ENCODE peak calls at places on chromosomes 6 and 20, in four cellular contexts. Q is mesendoderm, F is IMR-90, A is H1. J is an unnamed sample.

GRCh38 chr6:83872386-83873118 is 13.1 kb downstream of the CYB5R4 start:
- DNase-seq in F (peak), Q (no peak), A (no peak), J (no peak)

GRCh38 chr6:56759521-56759920 is 116.8 kb upstream of the DST start:
- DNase-seq in F (no peak), A (no peak), Q (no peak), J (no peak)

GRCh38 chr6:158013904-158014504 is 32.3 kb downstream of the SYNJ2 start:
- DNase-seq in F (no peak), A (no peak), Q (no peak), J (no peak)

GRCh38 chr6:168089186-168090063 is 10.4 kb upstream of the FRMD1 start:
- DNase-seq in A (no peak), Q (no peak), F (no peak), J (no peak)

GRCh38 chr6:24131751-24132150 is 5.7 kb downstream of the NRSN1 start:
- DNase-seq in Q (no peak), F (no peak), A (no peak), J (no peak)

GRCh38 chr20:56926501-56926900 is 297.4 kb downstream of the TFAP2C start:
- DNase-seq in F (no peak), Q (no peak), A (no peak), J (no peak)

GRCh38 chr6:41571066-41571780 is 25.0 kb downstream of the FOXP4 start:
- DNase-seq in F (no peak), Q (no peak), A (no peak), J (no peak)

GRCh38 chr6:26175033-26175427 is 87.8 kb downstream of the HFE start:
- DNase-seq in Q (no peak), F (no peak), A (no peak), J (no peak)

GRCh38 chr20:2521369-2522305 is 12.9 kb upstream of the ZNF343 start:
- DNase-seq in Q (peak), F (peak), A (peak), J (peak)

GRCh38 chr6:49202923-49203322 is 260.1 kb downstream of the MMUT start:
- DNase-seq in F (no peak), Q (no peak), A (no peak), J (no peak)

GRCh38 chr20:59340186-59340885 is 39.9 kb downstream of the EDN3 start:
- DNase-seq in F (no peak), Q (no peak), A (no peak), J (no peak)

GRCh38 chr20:60137657-60138245 is 179.5 kb downstream of the CDH26 start:
- DNase-seq in Q (peak), F (peak), A (peak), J (no peak)

GRCh38 chr6:25218346-25218745 is 60.8 kb upstream of the CARMIL1 start:
- DNase-seq in F (no peak), A (no peak), Q (no peak), J (no peak)

GRCh38 chr6:160883560-160883959 is 108.0 kb upstream of the MAP3K4 start:
- DNase-seq in Q (peak), A (no peak), F (no peak), J (no peak)

GRCh38 chr6:138545621-138545980 is 46.3 kb upstream of the NHSL1 start:
- DNase-seq in A (peak), Q (peak), F (peak), J (peak)

GRCh38 chr6:116229287-116229913 is 24.5 kb downstream of the TSPYL4 start:
- DNase-seq in F (peak), Q (peak), A (peak), J (peak)

GRCh38 chr6:122388945-122389344 is 10.5 kb upstream of the HSF2 start:
- DNase-seq in A (no peak), F (no peak), Q (no peak), J (no peak)

GRCh38 chr6:10418862-10419748 is 4.2 kb upstream of the TFAP2A start:
- DNase-seq in A (peak), Q (peak), F (peak), J (peak)

GRCh38 chr6:53115741-53116140 is 32.9 kb downstream of the GCM1 start:
- DNase-seq in Q (no peak), A (no peak), F (no peak), J (no peak)

GRCh38 chr6:108999428-108999827 is 95.2 kb downstream of the SESN1 start:
- DNase-seq in A (no peak), Q (no peak), F (no peak), J (no peak)

GRCh38 chr6:108998460-108998859 is 96.2 kb downstream of the SESN1 start:
- DNase-seq in A (no peak), Q (no peak), F (no peak), J (no peak)

GRCh38 chr6:108996208-108996607 is 98.4 kb downstream of the SESN1 start:
- DNase-seq in Q (no peak), F (no peak), A (no peak), J (no peak)

GRCh38 chr6:108993876-108994275 is 100.8 kb downstream of the SESN1 start:
- DNase-seq in Q (no peak), F (no peak), A (no peak), J (no peak)

DNA sequence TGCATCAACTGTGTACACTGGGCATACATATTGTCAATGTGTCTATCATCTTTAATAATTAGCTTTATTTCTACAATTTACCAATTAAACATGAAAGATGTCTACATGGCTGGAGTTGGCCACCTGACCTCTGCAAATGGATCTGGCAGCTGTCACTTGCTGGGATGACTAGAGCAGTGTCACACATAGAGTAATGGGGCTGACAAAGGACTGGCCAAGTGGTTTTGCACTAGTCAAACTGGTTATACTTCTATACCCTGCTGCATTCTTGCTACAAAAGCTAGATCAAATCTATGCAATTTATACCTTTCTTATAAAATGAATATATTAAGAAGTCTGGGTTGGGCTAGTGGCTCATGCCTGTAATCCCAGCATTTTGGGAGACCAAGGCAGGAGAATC is 99.3 kb downstream of the SESN1 start:
- DNase-seq in F (no peak), A (no peak), Q (no peak), J (no peak)
- H3K56ac ChIP-seq in F (no peak), A (no peak), Q (no peak), J (no peak)

GRCh38 chr6:111204881-111205280 is 117.6 kb downstream of the SLC16A10 start:
- DNase-seq in Q (no peak), A (no peak), F (no peak), J (no peak)
- H3K56ac ChIP-seq in Q (no peak), A (no peak), F (no peak), J (no peak)

DNA sequence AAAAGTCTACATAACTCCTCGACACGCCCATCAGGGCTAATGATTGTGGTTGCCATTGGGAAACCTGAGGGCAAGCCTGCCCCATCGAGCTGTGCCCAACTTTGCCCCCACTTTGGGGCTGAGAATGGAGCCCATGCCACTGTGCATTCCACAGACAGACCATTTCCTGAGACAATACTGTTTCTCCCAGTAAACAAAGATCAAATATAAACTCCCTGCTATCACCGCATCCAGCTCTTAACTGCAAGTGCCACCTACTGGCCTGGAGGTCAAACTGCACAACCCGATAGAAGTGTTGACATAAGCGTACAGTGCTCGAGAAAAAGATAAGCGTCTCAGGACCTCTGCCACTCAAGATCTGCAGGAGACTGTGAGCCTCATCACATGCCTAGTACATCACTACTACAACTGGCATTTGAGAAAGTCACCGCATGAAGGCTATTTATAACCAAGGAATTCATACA is 4.7 kb upstream of the DEFB126 start:
- DNase-seq in F (no peak), Q (peak), A (no peak), J (no peak)
- H3K56ac ChIP-seq in F (no peak), Q (no peak), A (no peak), J (no peak)

GRCh38 chr6:155014137-155014536 is 19.0 kb downstream of the TIAM2 start:
- DNase-seq in A (no peak), Q (no peak), F (no peak), J (no peak)
- H3K56ac ChIP-seq in A (no peak), Q (no peak), F (no peak), J (no peak)

GRCh38 chr20:63809856-63810255 is 21.2 kb downstream of the ZBTB46 start:
- DNase-seq in Q (no peak), F (no peak), A (no peak), J (no peak)

GRCh38 chr20:63811491-63811875 is 19.6 kb downstream of the ZBTB46 start:
- DNase-seq in Q (no peak), A (no peak), F (no peak), J (no peak)

GRCh38 chr20:63808145-63808724 is 22.8 kb downstream of the ZBTB46 start:
- DNase-seq in A (no peak), F (no peak), Q (no peak), J (no peak)

GRCh38 chr20:63808964-63809674 is 21.9 kb downstream of the ZBTB46 start:
- DNase-seq in F (no peak), A (no peak), Q (no peak), J (no peak)

GRCh38 chr20:63810730-63811490 is 20.2 kb downstream of the ZBTB46 start:
- DNase-seq in A (no peak), F (no peak), Q (no peak), J (no peak)
- H3K56ac ChIP-seq in A (no peak), F (no peak), Q (peak), J (no peak)

GRCh38 chr6:163252132-163252729 is 162.3 kb upstream of the QKI start:
- DNase-seq in A (no peak), Q (no peak), F (no peak), J (no peak)

GRCh38 chr6:163248051-163248450 is 166.5 kb upstream of the QKI start:
- DNase-seq in F (no peak), Q (no peak), A (no peak), J (no peak)

GRCh38 chr6:163253556-163254213 is 160.8 kb upstream of the QKI start:
- DNase-seq in Q (no peak), A (no peak), F (no peak), J (no peak)

GRCh38 chr6:163250122-163250521 is 164.4 kb upstream of the QKI start:
- DNase-seq in Q (no peak), A (no peak), F (no peak), J (no peak)

DNA sequence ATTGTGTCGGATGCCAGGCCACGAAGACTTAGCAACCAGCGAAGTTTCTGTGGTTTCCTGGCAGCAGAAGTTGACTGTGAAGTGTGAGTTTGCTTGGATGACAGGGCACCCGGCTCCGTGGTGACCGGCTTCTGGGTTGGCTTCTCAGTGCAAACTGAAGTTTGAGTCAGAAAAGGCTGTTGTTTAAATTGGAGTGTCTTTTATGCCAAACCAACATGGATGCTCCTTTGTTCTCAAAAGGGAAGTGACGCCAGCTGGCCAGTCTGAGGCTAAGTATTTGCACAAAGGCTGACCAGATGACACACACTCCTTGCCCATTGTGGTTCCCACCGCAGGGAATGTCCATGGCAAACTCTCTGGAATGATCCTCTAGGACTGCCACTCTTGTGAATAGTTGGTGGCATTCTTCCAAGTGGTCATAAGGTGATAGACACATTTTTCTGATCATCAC is 164.8 kb upstream of the QKI start:
- DNase-seq in F (no peak), A (no peak), Q (no peak), J (no peak)
- H3K56ac ChIP-seq in F (no peak), A (no peak), Q (no peak), J (no peak)

DNA sequence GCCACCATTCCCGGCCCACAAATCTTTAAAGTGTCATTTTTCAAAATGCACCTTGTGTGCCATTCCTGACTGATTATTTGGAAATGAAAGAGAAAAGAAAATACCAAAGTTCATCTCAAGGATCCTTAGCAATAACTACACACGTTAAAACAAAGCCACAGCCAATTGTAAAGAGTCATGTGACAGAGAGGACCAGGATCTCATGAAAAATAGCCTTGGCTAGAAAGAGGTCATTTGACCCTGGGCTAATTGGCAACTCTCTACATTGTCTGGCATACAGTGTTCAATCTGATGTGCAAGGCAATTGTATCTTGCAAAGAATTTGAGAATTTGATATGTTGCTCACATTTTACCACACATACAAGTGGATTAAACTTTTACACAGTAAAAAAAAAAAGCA is 31.6 kb upstream of the HLA-G start:
- DNase-seq in Q (no peak), F (no peak), A (no peak), J (no peak)
- H3K56ac ChIP-seq in Q (no peak), F (no peak), A (no peak), J (no peak)

DNA sequence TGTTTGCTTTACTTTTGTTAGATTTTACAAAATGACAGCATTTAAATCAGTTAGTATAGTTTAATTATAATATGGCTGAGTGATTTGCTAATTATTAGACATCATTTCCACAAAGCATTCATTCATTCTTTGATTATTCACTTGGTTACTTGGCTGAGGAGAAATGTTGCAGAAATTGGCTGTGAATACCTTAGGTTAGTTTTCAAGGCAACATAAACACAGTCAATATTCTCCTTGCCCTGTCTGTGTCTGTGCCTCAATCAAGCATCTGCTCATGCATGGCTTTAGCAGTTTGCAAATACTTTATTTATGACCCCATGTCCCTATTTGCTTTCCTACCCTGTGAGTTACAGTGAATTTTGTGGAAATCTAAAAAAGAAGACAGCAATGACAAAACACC is 718.3 kb downstream of the EPM2A start:
- DNase-seq in A (no peak), Q (no peak), F (no peak), J (no peak)
- H3K56ac ChIP-seq in A (no peak), Q (peak), F (no peak), J (no peak)

J was measured in H9.